ENCODE peak calls at places on chromosome X, in six cellular contexts. One of them, this sample, is unnamed. For H3K9me3 and H3K4me1, the result is how much of the 10 kb centered on the place peaks cover.

GRCh38 chrX:119359618-119360382 is 39.3 kb upstream of the SLC25A43 start:
- DNase-seq in aorta: no peak
- DNase-seq in CD4-positive, alpha-beta memory T cell: no peak
- DNase-seq in effector memory CD4-positive, alpha-beta T cell: no peak
- DNase-seq in sigmoid colon: no peak
- DNase-seq in adipocyte: peak
- DNase-seq in this sample: no peak

GRCh38 chrX:153777261-153778090 is 3.4 kb upstream of the SRPK3 start:
- DNase-seq in sigmoid colon: no peak
- DNase-seq in adipocyte: no peak
- DNase-seq in aorta: no peak
- DNase-seq in CD4-positive, alpha-beta memory T cell: no peak
- DNase-seq in effector memory CD4-positive, alpha-beta T cell: no peak
- DNase-seq in this sample: no peak

GRCh38 chrX:44068043-44068442 is 94.9 kb upstream of the NDP start:
- DNase-seq in aorta: no peak
- DNase-seq in sigmoid colon: no peak
- DNase-seq in CD4-positive, alpha-beta memory T cell: no peak
- DNase-seq in adipocyte: no peak
- DNase-seq in effector memory CD4-positive, alpha-beta T cell: no peak
- DNase-seq in this sample: no peak

GRCh38 chrX:40698851-40699250 is 36.5 kb downstream of the MED14 start:
- DNase-seq in sigmoid colon: no peak
- DNase-seq in aorta: no peak
- DNase-seq in CD4-positive, alpha-beta memory T cell: no peak
- DNase-seq in adipocyte: no peak
- DNase-seq in effector memory CD4-positive, alpha-beta T cell: no peak
- DNase-seq in this sample: no peak

GRCh38 chrX:20715176-20715575 is 448.5 kb upstream of the RPS6KA3 start:
- DNase-seq in aorta: no peak
- DNase-seq in sigmoid colon: no peak
- DNase-seq in effector memory CD4-positive, alpha-beta T cell: no peak
- DNase-seq in adipocyte: no peak
- DNase-seq in CD4-positive, alpha-beta memory T cell: no peak
- DNase-seq in this sample: no peak

GRCh38 chrX:17413228-17413627 is 38.2 kb downstream of the NHS start:
- DNase-seq in adipocyte: peak
- DNase-seq in CD4-positive, alpha-beta memory T cell: no peak
- DNase-seq in effector memory CD4-positive, alpha-beta T cell: no peak
- DNase-seq in aorta: no peak
- DNase-seq in sigmoid colon: no peak
- DNase-seq in this sample: no peak

GRCh38 chrX:24371391-24371972 is 11.0 kb downstream of the SUPT20HL1 start:
- DNase-seq in adipocyte: peak
- DNase-seq in aorta: peak
- DNase-seq in effector memory CD4-positive, alpha-beta T cell: peak
- DNase-seq in sigmoid colon: peak
- DNase-seq in CD4-positive, alpha-beta memory T cell: peak
- DNase-seq in this sample: peak

GRCh38 chrX:13638826-13639225 is 14.1 kb upstream of the TCEANC start:
- DNase-seq in sigmoid colon: no peak
- DNase-seq in aorta: no peak
- DNase-seq in adipocyte: peak
- DNase-seq in CD4-positive, alpha-beta memory T cell: no peak
- DNase-seq in effector memory CD4-positive, alpha-beta T cell: no peak
- DNase-seq in this sample: no peak

GRCh38 chrX:150942958-150943594 is 40.1 kb upstream of the HMGB3 start:
- DNase-seq in effector memory CD4-positive, alpha-beta T cell: no peak
- DNase-seq in CD4-positive, alpha-beta memory T cell: no peak
- DNase-seq in sigmoid colon: no peak
- DNase-seq in adipocyte: no peak
- DNase-seq in aorta: no peak
- DNase-seq in this sample: no peak

GRCh38 chrX:108399427-108400165 is 38.6 kb downstream of the COL4A6 start:
- DNase-seq in adipocyte: peak
- DNase-seq in aorta: no peak
- DNase-seq in sigmoid colon: no peak
- DNase-seq in effector memory CD4-positive, alpha-beta T cell: no peak
- DNase-seq in CD4-positive, alpha-beta memory T cell: no peak
- DNase-seq in this sample: no peak

GRCh38 chrX:42846741-42847140 is 68.8 kb upstream of the PPP1R2C start:
- DNase-seq in adipocyte: no peak
- DNase-seq in effector memory CD4-positive, alpha-beta T cell: no peak
- DNase-seq in CD4-positive, alpha-beta memory T cell: no peak
- DNase-seq in sigmoid colon: no peak
- DNase-seq in aorta: no peak
- DNase-seq in this sample: no peak

GRCh38 chrX:6053126-6053625 is 175.5 kb downstream of the NLGN4X start:
- DNase-seq in sigmoid colon: no peak
- DNase-seq in CD4-positive, alpha-beta memory T cell: no peak
- DNase-seq in aorta: no peak
- DNase-seq in effector memory CD4-positive, alpha-beta T cell: no peak
- DNase-seq in adipocyte: no peak
- DNase-seq in this sample: no peak

GRCh38 chrX:18985186-18985435 is 1.2 kb upstream of the PHKA2 start:
- DNase-seq in sigmoid colon: no peak
- DNase-seq in aorta: no peak
- DNase-seq in effector memory CD4-positive, alpha-beta T cell: no peak
- DNase-seq in adipocyte: no peak
- DNase-seq in CD4-positive, alpha-beta memory T cell: no peak
- DNase-seq in this sample: no peak

GRCh38 chrX:42530027-42530426 is 247.9 kb downstream of the PPP1R2C start:
- DNase-seq in effector memory CD4-positive, alpha-beta T cell: no peak
- DNase-seq in adipocyte: peak
- DNase-seq in sigmoid colon: no peak
- DNase-seq in aorta: no peak
- DNase-seq in CD4-positive, alpha-beta memory T cell: no peak
- DNase-seq in this sample: no peak

GRCh38 chrX:53320543-53321215 is 39.3 kb upstream of the IQSEC2 start:
- DNase-seq in effector memory CD4-positive, alpha-beta T cell: no peak
- DNase-seq in adipocyte: peak
- DNase-seq in aorta: no peak
- DNase-seq in CD4-positive, alpha-beta memory T cell: peak
- DNase-seq in sigmoid colon: no peak
- DNase-seq in this sample: no peak

GRCh38 chrX:42248226-42248625 is 324.9 kb upstream of the CASK start:
- DNase-seq in effector memory CD4-positive, alpha-beta T cell: no peak
- DNase-seq in adipocyte: peak
- DNase-seq in CD4-positive, alpha-beta memory T cell: no peak
- DNase-seq in sigmoid colon: no peak
- DNase-seq in aorta: no peak
- DNase-seq in this sample: no peak

GRCh38 chrX:2831471-2832228 is 2.9 kb downstream of the GYG2 start:
- DNase-seq in effector memory CD4-positive, alpha-beta T cell: no peak
- DNase-seq in adipocyte: no peak
- DNase-seq in aorta: no peak
- DNase-seq in sigmoid colon: no peak
- DNase-seq in CD4-positive, alpha-beta memory T cell: no peak
- DNase-seq in this sample: no peak

GRCh38 chrX:139158256-139158655 is 372.3 kb upstream of the F9 start:
- DNase-seq in CD4-positive, alpha-beta memory T cell: no peak
- DNase-seq in effector memory CD4-positive, alpha-beta T cell: no peak
- DNase-seq in aorta: no peak
- DNase-seq in adipocyte: no peak
- DNase-seq in sigmoid colon: no peak
- DNase-seq in this sample: no peak

GRCh38 chrX:112367065-112367464 is 284.5 kb upstream of the TRPC5 start:
- DNase-seq in adipocyte: no peak
- DNase-seq in sigmoid colon: no peak
- DNase-seq in aorta: no peak
- DNase-seq in effector memory CD4-positive, alpha-beta T cell: no peak
- DNase-seq in CD4-positive, alpha-beta memory T cell: no peak
- DNase-seq in this sample: no peak

GRCh38 chrX:786441-786881 is 155.9 kb downstream of the SHOX start:
- DNase-seq in sigmoid colon: no peak
- DNase-seq in effector memory CD4-positive, alpha-beta T cell: no peak
- DNase-seq in adipocyte: no peak
- DNase-seq in aorta: no peak
- DNase-seq in CD4-positive, alpha-beta memory T cell: no peak
- DNase-seq in this sample: no peak

GRCh38 chrX:37871626-37872302 is 24.4 kb upstream of the DYNLT3 start:
- DNase-seq in effector memory CD4-positive, alpha-beta T cell: no peak
- DNase-seq in sigmoid colon: no peak
- DNase-seq in adipocyte: peak
- DNase-seq in aorta: peak
- DNase-seq in CD4-positive, alpha-beta memory T cell: no peak
- DNase-seq in this sample: peak

GRCh38 chrX:56618250-56618649 is 54.8 kb downstream of the UBQLN2 start:
- DNase-seq in CD4-positive, alpha-beta memory T cell: no peak
- DNase-seq in adipocyte: no peak
- DNase-seq in aorta: no peak
- DNase-seq in sigmoid colon: no peak
- DNase-seq in effector memory CD4-positive, alpha-beta T cell: no peak
- DNase-seq in this sample: no peak

GRCh38 chrX:40521868-40522450 is 58.8 kb upstream of the ATP6AP2 start:
- DNase-seq in CD4-positive, alpha-beta memory T cell: no peak
- DNase-seq in effector memory CD4-positive, alpha-beta T cell: no peak
- DNase-seq in aorta: no peak
- DNase-seq in sigmoid colon: no peak
- DNase-seq in adipocyte: no peak
- DNase-seq in this sample: peak

GRCh38 chrX:107676559-107677378 is 48.5 kb downstream of the PRPS1 start:
- DNase-seq in CD4-positive, alpha-beta memory T cell: peak
- DNase-seq in sigmoid colon: peak
- DNase-seq in aorta: peak
- DNase-seq in adipocyte: peak
- DNase-seq in effector memory CD4-positive, alpha-beta T cell: peak
- DNase-seq in this sample: peak

GRCh38 chrX:17590892-17591740 is 146.2 kb upstream of the SCML1 start:
- DNase-seq in sigmoid colon: peak
- DNase-seq in aorta: peak
- DNase-seq in CD4-positive, alpha-beta memory T cell: no peak
- DNase-seq in adipocyte: peak
- DNase-seq in effector memory CD4-positive, alpha-beta T cell: no peak
- DNase-seq in this sample: peak

GRCh38 chrX:76428243-76429130 is 977 bp downstream of the MAGEE1 start:
- DNase-seq in adipocyte: peak
- DNase-seq in effector memory CD4-positive, alpha-beta T cell: peak
- DNase-seq in CD4-positive, alpha-beta memory T cell: peak
- DNase-seq in sigmoid colon: peak
- DNase-seq in aorta: peak
- DNase-seq in this sample: no peak

GRCh38 chrX:129522184-129523059 is 868 bp downstream of the SMARCA1 start:
- DNase-seq in adipocyte: peak
- DNase-seq in effector memory CD4-positive, alpha-beta T cell: no peak
- DNase-seq in CD4-positive, alpha-beta memory T cell: no peak
- DNase-seq in sigmoid colon: peak
- DNase-seq in aorta: peak
- DNase-seq in this sample: peak

GRCh38 chrX:13266641-13267420 is 53.0 kb downstream of the ATXN3L start:
- DNase-seq in aorta: no peak
- DNase-seq in sigmoid colon: no peak
- DNase-seq in adipocyte: no peak
- DNase-seq in effector memory CD4-positive, alpha-beta T cell: no peak
- DNase-seq in CD4-positive, alpha-beta memory T cell: no peak
- DNase-seq in this sample: no peak

GRCh38 chrX:9635368-9635767 is 130.3 kb downstream of the GPR143 start:
- DNase-seq in sigmoid colon: peak
- DNase-seq in adipocyte: no peak
- DNase-seq in aorta: no peak
- DNase-seq in CD4-positive, alpha-beta memory T cell: no peak
- DNase-seq in effector memory CD4-positive, alpha-beta T cell: no peak
- DNase-seq in this sample: no peak
- H3K9me3 ChIP-seq in sigmoid colon: under half
- H3K9me3 ChIP-seq in adipocyte: under half
- H3K9me3 ChIP-seq in aorta: under half
- H3K9me3 ChIP-seq in CD4-positive, alpha-beta memory T cell: under half
- H3K9me3 ChIP-seq in effector memory CD4-positive, alpha-beta T cell: under half
- H3K9me3 ChIP-seq in this sample: under half

GRCh38 chrX:111040377-111041017 is 55.5 kb upstream of the PAK3 start:
- DNase-seq in adipocyte: no peak
- DNase-seq in effector memory CD4-positive, alpha-beta T cell: no peak
- DNase-seq in aorta: no peak
- DNase-seq in CD4-positive, alpha-beta memory T cell: no peak
- DNase-seq in sigmoid colon: no peak
- DNase-seq in this sample: no peak
- H3K4me3 ChIP-seq in adipocyte: no peak
- H3K4me3 ChIP-seq in effector memory CD4-positive, alpha-beta T cell: no peak
- H3K4me3 ChIP-seq in aorta: no peak
- H3K4me3 ChIP-seq in CD4-positive, alpha-beta memory T cell: no peak
- H3K4me3 ChIP-seq in sigmoid colon: no peak
- H3K4me3 ChIP-seq in this sample: no peak

DNA sequence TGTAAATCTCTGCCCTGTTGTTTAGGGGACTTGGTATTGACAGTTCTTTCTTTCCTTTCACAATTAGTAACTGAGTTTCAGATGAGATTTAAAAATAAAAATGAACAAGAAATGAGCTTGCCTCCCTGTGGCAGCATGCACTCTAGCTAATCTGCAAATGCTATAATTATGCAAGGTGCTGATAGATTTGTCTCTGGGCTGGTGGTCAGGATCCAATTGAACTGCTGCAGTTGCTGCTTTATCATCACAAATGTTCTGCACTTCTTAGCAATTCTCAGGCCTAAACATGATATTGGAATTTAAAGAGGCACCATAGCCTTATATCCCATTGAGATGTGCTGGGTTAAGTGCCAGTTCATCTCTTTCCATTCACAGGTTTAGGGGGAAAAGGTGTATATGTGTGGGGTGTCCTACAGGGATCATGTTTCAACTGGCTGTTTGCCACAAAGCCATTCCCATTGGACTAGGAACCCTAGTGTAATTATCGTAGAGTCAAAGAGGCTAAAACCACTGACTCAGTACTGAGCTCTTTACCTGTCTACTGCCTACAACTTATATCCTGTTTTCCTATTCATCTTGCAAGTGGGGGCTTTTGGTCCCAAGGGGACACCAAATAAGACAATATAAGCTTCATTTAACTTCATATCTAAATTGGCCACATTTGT is 260.3 kb upstream of the TEX13A start:
- DNase-seq in aorta: no peak
- DNase-seq in sigmoid colon: no peak
- DNase-seq in CD4-positive, alpha-beta memory T cell: no peak
- DNase-seq in effector memory CD4-positive, alpha-beta T cell: no peak
- DNase-seq in adipocyte: no peak
- DNase-seq in this sample: no peak
- H3K4me1 ChIP-seq in aorta: under half
- H3K4me1 ChIP-seq in sigmoid colon: under half
- H3K4me1 ChIP-seq in CD4-positive, alpha-beta memory T cell: under half
- H3K4me1 ChIP-seq in effector memory CD4-positive, alpha-beta T cell: under half
- H3K4me1 ChIP-seq in adipocyte: under half
- H3K4me1 ChIP-seq in this sample: under half

GRCh38 chrX:77893713-77894112 is 1.5 kb downstream of the MAGT1 start:
- DNase-seq in CD4-positive, alpha-beta memory T cell: no peak
- DNase-seq in sigmoid colon: no peak
- DNase-seq in effector memory CD4-positive, alpha-beta T cell: no peak
- DNase-seq in adipocyte: no peak
- DNase-seq in aorta: no peak
- DNase-seq in this sample: no peak

GRCh38 chrX:77900688-77901087 is 1.4 kb downstream of the COX7B start:
- DNase-seq in effector memory CD4-positive, alpha-beta T cell: no peak
- DNase-seq in CD4-positive, alpha-beta memory T cell: no peak
- DNase-seq in sigmoid colon: no peak
- DNase-seq in adipocyte: peak
- DNase-seq in aorta: no peak
- DNase-seq in this sample: no peak

GRCh38 chrX:77899081-77899828 is at the start of gene COX7B:
- DNase-seq in effector memory CD4-positive, alpha-beta T cell: peak
- DNase-seq in CD4-positive, alpha-beta memory T cell: peak
- DNase-seq in sigmoid colon: peak
- DNase-seq in aorta: peak
- DNase-seq in adipocyte: peak
- DNase-seq in this sample: peak

GRCh38 chrX:77892887-77893286 is 2.3 kb downstream of the MAGT1 start:
- DNase-seq in aorta: no peak
- DNase-seq in CD4-positive, alpha-beta memory T cell: no peak
- DNase-seq in effector memory CD4-positive, alpha-beta T cell: no peak
- DNase-seq in adipocyte: no peak
- DNase-seq in sigmoid colon: no peak
- DNase-seq in this sample: no peak

GRCh38 chrX:77894921-77895886 is at the start of gene MAGT1:
- DNase-seq in adipocyte: peak
- DNase-seq in effector memory CD4-positive, alpha-beta T cell: peak
- DNase-seq in CD4-positive, alpha-beta memory T cell: peak
- DNase-seq in sigmoid colon: peak
- DNase-seq in aorta: peak
- DNase-seq in this sample: peak
- H3K9me3 ChIP-seq in adipocyte: under half
- H3K9me3 ChIP-seq in effector memory CD4-positive, alpha-beta T cell: under half
- H3K9me3 ChIP-seq in CD4-positive, alpha-beta memory T cell: under half
- H3K9me3 ChIP-seq in sigmoid colon: under half
- H3K9me3 ChIP-seq in aorta: under half
- H3K9me3 ChIP-seq in this sample: under half